ENCODE peak calls at places on chromosomes 5 and 9, in five cellular contexts. One of them, this sample, is unnamed.

GRCh38 chr9:120441446-120442279 is 138.3 kb downstream of the CDK5RAP2 start:
- DNase-seq in tibial artery: no peak
- DNase-seq in astrocyte of the spinal cord: peak
- DNase-seq in astrocyte of the hippocampus: peak
- DNase-seq in OCI-M1: peak
- DNase-seq in this sample: no peak

GRCh38 chr5:41863871-41864486 is 6.2 kb downstream of the OXCT1 start:
- DNase-seq in tibial artery: no peak
- DNase-seq in astrocyte of the spinal cord: peak
- DNase-seq in astrocyte of the hippocampus: peak
- DNase-seq in OCI-M1: peak
- DNase-seq in this sample: no peak

GRCh38 chr5:37735649-37736347 is 104.0 kb downstream of the GDNF start:
- DNase-seq in tibial artery: no peak
- DNase-seq in astrocyte of the spinal cord: peak
- DNase-seq in astrocyte of the hippocampus: peak
- DNase-seq in OCI-M1: peak
- DNase-seq in this sample: no peak

GRCh38 chr5:129836321-129836720 is 67.9 kb upstream of the CHSY3 start:
- DNase-seq in tibial artery: no peak
- DNase-seq in astrocyte of the spinal cord: no peak
- DNase-seq in astrocyte of the hippocampus: no peak
- DNase-seq in OCI-M1: peak
- DNase-seq in this sample: peak

GRCh38 chr5:109529520-109529919 is 119.7 kb upstream of the PJA2 start:
- DNase-seq in tibial artery: peak
- DNase-seq in astrocyte of the spinal cord: peak
- DNase-seq in astrocyte of the hippocampus: peak
- DNase-seq in OCI-M1: peak
- DNase-seq in this sample: no peak

GRCh38 chr9:81868145-81868544 is 60.1 kb upstream of the SPATA31D4 start:
- DNase-seq in tibial artery: no peak
- DNase-seq in astrocyte of the spinal cord: peak
- DNase-seq in astrocyte of the hippocampus: peak
- DNase-seq in OCI-M1: no peak
- DNase-seq in this sample: no peak

GRCh38 chr9:126170286-126170823 is 156.3 kb upstream of the MVB12B start:
- DNase-seq in tibial artery: peak
- DNase-seq in astrocyte of the spinal cord: no peak
- DNase-seq in astrocyte of the hippocampus: no peak
- DNase-seq in OCI-M1: no peak
- DNase-seq in this sample: no peak

GRCh38 chr5:16983022-16983639 is 47.0 kb upstream of the MYO10 start:
- DNase-seq in tibial artery: no peak
- DNase-seq in astrocyte of the spinal cord: peak
- DNase-seq in astrocyte of the hippocampus: peak
- DNase-seq in OCI-M1: no peak
- DNase-seq in this sample: no peak

GRCh38 chr5:113190347-113190746 is 213.7 kb downstream of the DCP2 start:
- DNase-seq in tibial artery: no peak
- DNase-seq in astrocyte of the spinal cord: no peak
- DNase-seq in astrocyte of the hippocampus: peak
- DNase-seq in OCI-M1: no peak
- DNase-seq in this sample: no peak

GRCh38 chr5:34534237-34535108 is 121.7 kb upstream of the RAI14 start:
- DNase-seq in tibial artery: no peak
- DNase-seq in astrocyte of the spinal cord: peak
- DNase-seq in astrocyte of the hippocampus: peak
- DNase-seq in OCI-M1: no peak
- DNase-seq in this sample: no peak

GRCh38 chr5:60163762-60164161 is 270.2 kb upstream of the PDE4D start:
- DNase-seq in tibial artery: no peak
- DNase-seq in astrocyte of the spinal cord: peak
- DNase-seq in astrocyte of the hippocampus: no peak
- DNase-seq in OCI-M1: no peak
- DNase-seq in this sample: no peak

GRCh38 chr5:151183451-151184245 is 26.1 kb upstream of the ANXA6 start:
- DNase-seq in tibial artery: no peak
- DNase-seq in astrocyte of the spinal cord: no peak
- DNase-seq in astrocyte of the hippocampus: no peak
- DNase-seq in OCI-M1: no peak
- DNase-seq in this sample: no peak

GRCh38 chr5:164002653-164003052 is 497.2 kb downstream of the MAT2B start:
- DNase-seq in tibial artery: no peak
- DNase-seq in astrocyte of the spinal cord: peak
- DNase-seq in astrocyte of the hippocampus: peak
- DNase-seq in OCI-M1: peak
- DNase-seq in this sample: no peak

GRCh38 chr5:170269579-170269978 is 28.0 kb downstream of the LCP2 start:
- DNase-seq in tibial artery: no peak
- DNase-seq in astrocyte of the spinal cord: no peak
- DNase-seq in astrocyte of the hippocampus: peak
- DNase-seq in OCI-M1: peak
- DNase-seq in this sample: peak

GRCh38 chr5:136040746-136041415 is 12.1 kb downstream of the TGFBI start:
- DNase-seq in tibial artery: no peak
- DNase-seq in astrocyte of the spinal cord: no peak
- DNase-seq in astrocyte of the hippocampus: peak
- DNase-seq in OCI-M1: no peak
- DNase-seq in this sample: no peak

GRCh38 chr9:9904021-9904420 is 708.8 kb downstream of the PTPRD start:
- DNase-seq in tibial artery: no peak
- DNase-seq in astrocyte of the spinal cord: no peak
- DNase-seq in astrocyte of the hippocampus: no peak
- DNase-seq in OCI-M1: peak
- DNase-seq in this sample: no peak

GRCh38 chr5:136984772-136985455 is 514.2 kb downstream of the SPOCK1 start:
- DNase-seq in tibial artery: no peak
- DNase-seq in astrocyte of the spinal cord: peak
- DNase-seq in astrocyte of the hippocampus: no peak
- DNase-seq in OCI-M1: no peak
- DNase-seq in this sample: no peak

GRCh38 chr5:131393498-131393968 is 129.7 kb downstream of the CDC42SE2 start:
- DNase-seq in tibial artery: no peak
- DNase-seq in astrocyte of the spinal cord: peak
- DNase-seq in astrocyte of the hippocampus: peak
- DNase-seq in OCI-M1: no peak
- DNase-seq in this sample: no peak

This sample was measured in Kasumi-1.